ENCODE peak calls at places on chromosome 2, in four cellular contexts. J is K562, C is HL-60, A is GM12878. I is an unnamed sample.

GRCh38 chr2:26077291-26077690 is 43.4 kb downstream of the RAB10 start:
- DNase-seq in A (no peak), C (no peak), J (no peak), I (no peak)

GRCh38 chr2:198273670-198274069 is 469.3 kb downstream of the PLCL1 start:
- DNase-seq in A (no peak), J (no peak), C (no peak), I (no peak)

GRCh38 chr2:189254268-189254883 is 74.8 kb upstream of the COL5A2 start:
- DNase-seq in C (no peak), J (no peak), A (no peak), I (no peak)

GRCh38 chr2:211439011-211439410 is 882.6 kb downstream of the CPS1 start:
- DNase-seq in J (no peak), A (no peak), C (no peak), I (no peak)

GRCh38 chr2:120820263-120820884 is 84.7 kb downstream of the GLI2 start:
- DNase-seq in A (no peak), J (no peak), C (no peak), I (no peak)

GRCh38 chr2:89841476-89841840 is 1150.0 kb downstream of the RPIA start:
- DNase-seq in C (no peak), J (peak), A (no peak), I (no peak)

GRCh38 chr2:86199834-86200177 is 549 bp downstream of the MRPL35 start:
- DNase-seq in A (no peak), C (no peak), J (no peak), I (no peak)

GRCh38 chr2:226977775-226978190 is 141.9 kb downstream of the RHBDD1 start:
- DNase-seq in J (peak), C (no peak), A (no peak), I (no peak)

GRCh38 chr2:34291076-34291475 is 692.0 kb upstream of the FAM98A start:
- DNase-seq in A (peak), J (no peak), C (no peak), I (no peak)

GRCh38 chr2:121272596-121272995 is 12.4 kb downstream of the TFCP2L1 start:
- DNase-seq in J (no peak), C (no peak), A (no peak), I (no peak)

GRCh38 chr2:221308507-221309054 is 263.5 kb downstream of the EPHA4 start:
- DNase-seq in A (no peak), C (no peak), J (no peak), I (no peak)

GRCh38 chr2:68234405-68234804 is 17.9 kb downstream of the PPP3R1 start:
- DNase-seq in J (no peak), C (no peak), A (no peak), I (no peak)
- TF ChIP-seq SPI1 in J (no peak), C (no peak), A (no peak), I (no peak)

DNA sequence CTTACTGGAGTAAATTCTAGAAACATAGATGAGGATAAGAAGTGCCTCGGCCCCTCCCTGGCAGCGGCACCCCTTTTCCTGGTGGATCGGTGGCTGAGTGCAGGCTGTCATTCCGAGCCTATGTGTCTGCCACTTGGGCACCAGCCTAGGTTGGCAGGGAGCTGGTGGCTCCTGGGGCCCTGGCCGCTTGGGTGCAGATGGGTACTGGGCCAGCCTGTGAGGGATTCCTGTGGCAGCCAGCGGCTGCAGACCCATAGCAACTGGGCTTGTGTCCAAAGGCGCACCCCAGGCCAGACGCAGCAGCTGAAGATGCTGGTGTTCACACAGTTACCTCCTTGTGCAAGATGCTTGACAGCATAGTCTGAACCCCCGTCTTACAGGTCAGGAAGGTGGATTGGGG is 2.8 kb downstream of the SNORC start:
- DNase-seq in A (no peak), C (no peak), J (no peak), I (no peak)
- TF ChIP-seq POLR2AphosphoS5 in A (no peak), C (no peak), J (no peak), I (no peak)

DNA sequence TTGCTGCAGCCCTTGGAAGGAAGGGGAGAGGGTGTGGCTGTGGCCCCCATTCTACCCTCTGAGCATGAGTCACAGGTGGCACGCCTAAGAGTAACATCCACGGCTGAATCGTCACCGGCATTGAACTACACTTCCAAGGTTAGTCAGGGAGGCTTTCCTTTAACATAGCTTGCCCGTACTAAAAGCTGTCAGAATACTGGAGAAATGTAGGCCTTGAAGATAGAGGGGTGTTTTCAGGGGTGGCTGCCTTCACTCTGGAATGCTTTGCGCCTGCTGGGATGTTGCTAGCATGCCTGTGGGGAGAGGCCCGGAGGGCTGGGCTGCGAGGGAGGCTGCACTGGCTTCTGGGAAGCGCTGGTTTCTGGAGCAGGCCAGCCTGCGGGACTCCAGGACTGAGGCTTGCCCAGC is 333.7 kb downstream of the AGAP1 start:
- DNase-seq in C (no peak), J (no peak), A (no peak), I (no peak)
- TF ChIP-seq SPI1 in C (no peak), J (no peak), A (no peak), I (no peak)

GRCh38 chr2:219027511-219028055 is 13.7 kb downstream of the CFAP65 start:
- DNase-seq in A (no peak), C (no peak), J (no peak), I (no peak)
- TF ChIP-seq POLR2AphosphoS5 in A (no peak), C (no peak), J (no peak), I (no peak)

GRCh38 chr2:46239175-46239846 is 57.9 kb upstream of the EPAS1 start:
- DNase-seq in J (no peak), C (no peak), A (no peak), I (no peak)

GRCh38 chr2:46245869-46246268 is 51.3 kb upstream of the EPAS1 start:
- DNase-seq in C (no peak), A (no peak), J (no peak), I (no peak)

GRCh38 chr2:46236876-46237859 is 60.0 kb upstream of the EPAS1 start:
- DNase-seq in A (no peak), J (no peak), C (no peak), I (no peak)

GRCh38 chr2:46239847-46240181 is 57.4 kb upstream of the EPAS1 start:
- DNase-seq in C (no peak), A (peak), J (no peak), I (no peak)

GRCh38 chr2:46241344-46241743 is 55.9 kb upstream of the EPAS1 start:
- DNase-seq in C (no peak), J (no peak), A (no peak), I (no peak)
- TF ChIP-seq SPI1 in C (no peak), J (no peak), A (no peak), I (no peak)

GRCh38 chr2:146537477-146537876 is 1307.4 kb upstream of the ACVR2A start:
- DNase-seq in J (no peak), C (no peak), A (no peak), I (no peak)

GRCh38 chr2:146541896-146542295 is 1302.9 kb upstream of the ACVR2A start:
- DNase-seq in C (no peak), A (no peak), J (no peak), I (no peak)

GRCh38 chr2:146544701-146545100 is 1300.1 kb upstream of the ACVR2A start:
- DNase-seq in A (no peak), J (no peak), C (no peak), I (no peak)

GRCh38 chr2:146540271-146540932 is 1304.4 kb upstream of the ACVR2A start:
- DNase-seq in C (no peak), J (no peak), A (no peak), I (no peak)
- TF ChIP-seq POLR2AphosphoS5 in C (no peak), J (no peak), A (no peak), I (no peak)